ENCODE peak calls at places on chromosomes 2 and 18, in four cellular contexts. X, O, H and G are unnamed samples.

GRCh38 chr2:216328347-216328746 is 43.9 kb downstream of the MARCHF4 start:
- DNase-seq in X (no peak), O (no peak), H (no peak), G (no peak)

GRCh38 chr2:175436076-175436475 is 254.6 kb upstream of the ATP5MC3 start:
- DNase-seq in X (no peak), O (no peak), H (no peak), G (no peak)

GRCh38 chr2:205245001-205245400 is 437.3 kb upstream of the NRP2 start:
- DNase-seq in X (no peak), O (no peak), H (no peak), G (no peak)

GRCh38 chr18:75525331-75525730 is 97.8 kb upstream of the SMIM21 start:
- DNase-seq in X (no peak), O (no peak), H (no peak), G (no peak)

GRCh38 chr2:119195001-119195400 is 28.6 kb upstream of the STEAP3 start:
- DNase-seq in X (no peak), O (no peak), H (no peak), G (no peak)

GRCh38 chr18:8813621-8814020 is 108.3 kb downstream of the MTCL1 start:
- DNase-seq in X (no peak), O (peak), H (no peak), G (no peak)

GRCh38 chr2:233421091-233421816 is 67.0 kb downstream of the DGKD start:
- DNase-seq in X (peak), O (no peak), H (no peak), G (no peak)

GRCh38 chr2:112588611-112589045 is 4.2 kb downstream of the CHCHD5 start:
- DNase-seq in X (no peak), O (no peak), H (no peak), G (no peak)

GRCh38 chr2:39118786-39119499 is 1.9 kb downstream of the SOS1 start:
- DNase-seq in X (no peak), O (no peak), H (no peak), G (no peak)

GRCh38 chr2:171608168-171608567 is 79.1 kb upstream of the DYNC1I2 start:
- DNase-seq in X (no peak), O (no peak), H (no peak), G (no peak)

GRCh38 chr2:224022474-224022873 is 16.6 kb downstream of the SERPINE2 start:
- DNase-seq in X (no peak), O (no peak), H (no peak), G (no peak)

GRCh38 chr2:30239308-30240161 is 8.2 kb downstream of the LBH start:
- DNase-seq in X (peak), O (peak), H (peak), G (no peak)

GRCh38 chr18:25234740-25235345 is 117.1 kb downstream of the ZNF521 start:
- DNase-seq in X (no peak), O (no peak), H (no peak), G (no peak)

GRCh38 chr2:88831792-88832248 is 140.3 kb downstream of the RPIA start:
- DNase-seq in X (no peak), O (peak), H (peak), G (no peak)

GRCh38 chr2:195021704-195022513 is 635.1 kb upstream of the SLC39A10 start:
- DNase-seq in X (no peak), O (no peak), H (no peak), G (no peak)

GRCh38 chr2:216540920-216541319 is 42.3 kb downstream of the RPL37A start:
- DNase-seq in X (no peak), O (no peak), H (no peak), G (no peak)

GRCh38 chr2:20141056-20141762 is 83.7 kb downstream of the SDC1 start:
- DNase-seq in X (peak), O (peak), H (peak), G (no peak)

GRCh38 chr2:207974214-207974600 is 51.1 kb downstream of the PLEKHM3 start:
- DNase-seq in X (no peak), O (no peak), H (no peak), G (no peak)

GRCh38 chr2:222939208-222939846 is 78.5 kb downstream of the ACSL3 start:
- DNase-seq in X (no peak), O (peak), H (peak), G (no peak)

GRCh38 chr2:9519250-9519649 is 36.4 kb downstream of the ADAM17 start:
- DNase-seq in X (no peak), O (peak), H (no peak), G (no peak)

GRCh38 chr2:39546409-39546808 is 109.3 kb upstream of the MAP4K3 start:
- DNase-seq in X (no peak), O (no peak), H (no peak), G (no peak)

GRCh38 chr18:25661836-25662235 is 309.9 kb upstream of the ZNF521 start:
- DNase-seq in X (no peak), O (peak), H (no peak), G (no peak)

GRCh38 chr18:9992988-9993845 is 79.4 kb downstream of the VAPA start:
- DNase-seq in X (no peak), O (no peak), H (no peak), G (no peak)

GRCh38 chr2:232386740-232387450 is 8.3 kb downstream of the ALPP start:
- DNase-seq in X (no peak), O (no peak), H (no peak), G (no peak)

GRCh38 chr2:123840614-123841013 is 184.5 kb upstream of the CNTNAP5 start:
- DNase-seq in X (no peak), O (no peak), H (no peak), G (no peak)

GRCh38 chr2:123839326-123839725 is 185.8 kb upstream of the CNTNAP5 start:
- DNase-seq in X (no peak), O (no peak), H (no peak), G (no peak)

DNA sequence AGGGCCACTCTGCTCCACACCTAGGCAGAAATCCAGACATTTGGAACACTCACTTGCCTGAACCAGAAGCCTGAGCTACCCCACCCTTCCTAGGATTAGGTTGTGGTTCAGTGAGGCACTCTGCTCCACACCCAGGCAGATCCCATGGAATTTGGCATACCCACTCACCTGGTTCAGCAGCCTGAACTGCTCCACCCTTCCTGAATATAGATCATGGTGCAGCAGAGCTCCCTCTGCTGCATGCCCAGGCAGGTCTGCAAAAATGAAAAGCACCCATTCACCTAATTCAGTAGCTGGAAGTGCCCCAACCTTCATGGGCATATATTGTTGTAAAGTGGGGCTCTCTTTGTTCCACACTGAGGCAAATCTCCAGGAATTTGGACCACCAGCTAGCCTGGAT is 185.1 kb upstream of the CNTNAP5 start:
- DNase-seq in X (no peak), O (no peak), H (no peak), G (no peak)
- TF ChIP-seq CTCF in X (no peak), O (no peak), H (no peak), G (no peak)

GRCh38 chr2:56185582-56186046 is 1.8 kb downstream of the CCDC85A start:
- DNase-seq in X (no peak), O (no peak), H (peak), G (no peak)
- TF ChIP-seq CTCF in X (no peak), O (no peak), H (no peak), G (peak)

DNA sequence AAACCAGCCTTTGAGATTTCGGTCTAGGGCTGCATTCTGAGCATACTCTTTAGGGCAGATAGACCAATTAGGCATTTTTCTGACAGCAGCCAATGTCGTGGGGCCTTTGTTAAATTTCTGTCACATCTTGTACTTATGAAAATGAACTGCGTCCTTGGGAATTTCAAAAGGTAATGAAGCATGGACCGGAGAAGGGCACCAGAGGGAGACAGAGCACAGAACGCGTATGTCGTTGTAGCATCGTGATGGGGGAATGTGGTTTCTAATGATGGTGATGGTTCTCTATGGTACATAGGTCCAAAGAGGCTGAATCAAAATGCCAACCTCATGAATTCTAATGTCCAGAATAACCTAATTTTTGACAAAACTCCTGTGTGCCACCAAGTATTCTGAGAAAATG is 483.9 kb upstream of the CRIM1 start:
- DNase-seq in X (no peak), O (no peak), H (no peak), G (no peak)
- TF ChIP-seq CTCF in X (no peak), O (no peak), H (no peak), G (peak)

GRCh38 chr2:180364719-180365118 is 357.6 kb upstream of the CWC22 start:
- DNase-seq in X (no peak), O (no peak), H (no peak), G (no peak)

GRCh38 chr2:180356676-180357075 is 349.6 kb upstream of the CWC22 start:
- DNase-seq in X (no peak), O (no peak), H (no peak), G (no peak)

GRCh38 chr2:180360283-180360618 is 353.2 kb upstream of the CWC22 start:
- DNase-seq in X (peak), O (no peak), H (no peak), G (no peak)

GRCh38 chr2:180358458-180358857 is 351.4 kb upstream of the CWC22 start:
- DNase-seq in X (no peak), O (no peak), H (no peak), G (no peak)

GRCh38 chr2:180359522-180360282 is 352.6 kb upstream of the CWC22 start:
- DNase-seq in X (no peak), O (no peak), H (no peak), G (no peak)
- TF ChIP-seq CTCF in X (no peak), O (no peak), H (no peak), G (peak)

DNA sequence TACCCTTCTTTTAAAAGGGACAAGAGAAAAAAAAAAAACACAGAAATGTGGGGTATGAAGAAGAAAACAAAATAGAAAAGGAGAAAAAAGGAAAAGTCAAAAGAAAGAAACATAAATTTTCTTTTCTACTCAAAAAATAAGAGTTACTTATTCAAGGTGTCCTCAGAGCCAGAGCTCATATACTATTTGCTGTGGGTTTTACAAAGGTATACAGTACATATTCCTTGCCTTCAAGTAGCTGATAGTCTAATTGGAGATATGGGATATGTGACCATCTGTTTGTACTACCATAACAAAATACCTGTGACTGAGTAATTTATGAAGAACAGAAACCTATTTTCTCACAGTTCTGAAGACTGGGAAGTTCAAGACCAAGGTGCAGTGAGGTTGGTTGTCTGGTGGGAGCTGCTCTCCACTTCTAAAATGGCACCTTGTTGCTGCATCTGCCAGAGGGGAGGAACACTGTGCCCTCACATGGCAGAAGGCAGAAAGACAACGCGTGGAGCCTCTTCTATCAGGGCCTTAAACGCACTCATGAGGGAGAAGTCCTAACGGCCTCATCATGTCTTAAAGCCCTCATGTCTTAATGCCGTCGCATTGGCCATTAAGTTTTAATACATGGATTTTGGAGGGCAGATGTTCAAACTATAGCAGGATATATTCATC is 33.9 kb downstream of the NBAS start:
- DNase-seq in X (no peak), O (no peak), H (no peak), G (no peak)
- TF ChIP-seq CTCF in X (no peak), O (no peak), H (no peak), G (no peak)

GRCh38 chr2:102251042-102251848 is 60.1 kb upstream of the IL1RL1 start:
- DNase-seq in X (no peak), O (no peak), H (peak), G (peak)
- TF ChIP-seq CTCF in X (peak), O (no peak), H (peak), G (peak)

GRCh38 chr2:209425082-209426071 is 1.5 kb downstream of the MAP2 start:
- DNase-seq in X (no peak), O (peak), H (peak), G (no peak)
- TF ChIP-seq CTCF in X (peak), O (peak), H (peak), G (peak)